ENCODE peak calls at places on chromosomes 4 and X, in five cellular contexts. One of them, this sample, is unnamed.

GRCh38 chr4:51830146-51830545 is 12.8 kb upstream of the DCUN1D4 start:
- DNase-seq in A549: no peak
- DNase-seq in CD8-positive, alpha-beta T cell: no peak
- DNase-seq in tibial artery: no peak
- DNase-seq in dorsolateral prefrontal cortex: no peak
- DNase-seq in this sample: no peak

GRCh38 chr4:153643406-153644016 is 40.6 kb upstream of the TLR2 start:
- DNase-seq in A549: peak
- DNase-seq in dorsolateral prefrontal cortex: no peak
- DNase-seq in tibial artery: no peak
- DNase-seq in CD8-positive, alpha-beta T cell: no peak
- DNase-seq in this sample: no peak

GRCh38 chr4:1052231-1052671 is 40.8 kb downstream of the FGFRL1 start:
- DNase-seq in dorsolateral prefrontal cortex: peak
- DNase-seq in CD8-positive, alpha-beta T cell: no peak
- DNase-seq in A549: no peak
- DNase-seq in tibial artery: peak
- DNase-seq in this sample: no peak

GRCh38 chr4:2272026-2272827 is 10.3 kb upstream of the MXD4 start:
- DNase-seq in tibial artery: no peak
- DNase-seq in CD8-positive, alpha-beta T cell: no peak
- DNase-seq in A549: no peak
- DNase-seq in dorsolateral prefrontal cortex: no peak
- DNase-seq in this sample: no peak

GRCh38 chr4:1855334-1856070 is 454 bp downstream of the LETM1 start:
- DNase-seq in CD8-positive, alpha-beta T cell: no peak
- DNase-seq in dorsolateral prefrontal cortex: no peak
- DNase-seq in A549: no peak
- DNase-seq in tibial artery: no peak
- DNase-seq in this sample: peak

GRCh38 chr4:153153339-153153851 is 50.8 kb upstream of the TRIM2 start:
- DNase-seq in tibial artery: no peak
- DNase-seq in CD8-positive, alpha-beta T cell: peak
- DNase-seq in A549: peak
- DNase-seq in dorsolateral prefrontal cortex: no peak
- DNase-seq in this sample: peak

GRCh38 chr4:168600796-168601583 is 104.1 kb downstream of the PALLD start:
- DNase-seq in dorsolateral prefrontal cortex: no peak
- DNase-seq in A549: no peak
- DNase-seq in tibial artery: no peak
- DNase-seq in CD8-positive, alpha-beta T cell: no peak
- DNase-seq in this sample: no peak

GRCh38 chrX:154313147-154313546 is 17.6 kb downstream of the TKTL1 start:
- DNase-seq in dorsolateral prefrontal cortex: no peak
- DNase-seq in tibial artery: no peak
- DNase-seq in A549: no peak
- DNase-seq in CD8-positive, alpha-beta T cell: no peak
- DNase-seq in this sample: no peak

GRCh38 chr4:38004887-38005286 is 44.7 kb downstream of the PTTG2 start:
- DNase-seq in dorsolateral prefrontal cortex: no peak
- DNase-seq in tibial artery: no peak
- DNase-seq in A549: no peak
- DNase-seq in CD8-positive, alpha-beta T cell: no peak
- DNase-seq in this sample: no peak

GRCh38 chr4:112099701-112100289 is 45.5 kb upstream of the FAM241A start:
- DNase-seq in tibial artery: no peak
- DNase-seq in dorsolateral prefrontal cortex: no peak
- DNase-seq in CD8-positive, alpha-beta T cell: no peak
- DNase-seq in A549: peak
- DNase-seq in this sample: no peak

GRCh38 chr4:38383646-38384121 is 280.3 kb upstream of the KLF3 start:
- DNase-seq in tibial artery: no peak
- DNase-seq in CD8-positive, alpha-beta T cell: no peak
- DNase-seq in A549: no peak
- DNase-seq in dorsolateral prefrontal cortex: no peak
- DNase-seq in this sample: no peak

GRCh38 chr4:177309525-177310371 is at the start of gene NEIL3:
- DNase-seq in tibial artery: peak
- DNase-seq in A549: peak
- DNase-seq in dorsolateral prefrontal cortex: peak
- DNase-seq in CD8-positive, alpha-beta T cell: peak
- DNase-seq in this sample: peak

GRCh38 chr4:70183168-70183939 is 12.2 kb upstream of the ODAM start:
- DNase-seq in CD8-positive, alpha-beta T cell: no peak
- DNase-seq in dorsolateral prefrontal cortex: no peak
- DNase-seq in tibial artery: no peak
- DNase-seq in A549: peak
- DNase-seq in this sample: no peak

GRCh38 chr4:17448689-17449088 is 63.2 kb downstream of the QDPR start:
- DNase-seq in tibial artery: no peak
- DNase-seq in CD8-positive, alpha-beta T cell: no peak
- DNase-seq in A549: no peak
- DNase-seq in dorsolateral prefrontal cortex: no peak
- DNase-seq in this sample: no peak

GRCh38 chr4:164700471-164700870 is 53.5 kb upstream of the SMIM31 start:
- DNase-seq in CD8-positive, alpha-beta T cell: no peak
- DNase-seq in A549: peak
- DNase-seq in dorsolateral prefrontal cortex: no peak
- DNase-seq in tibial artery: no peak
- DNase-seq in this sample: no peak

GRCh38 chr4:118994030-118994429 is 105.4 kb downstream of the SYNPO2 start:
- DNase-seq in tibial artery: no peak
- DNase-seq in dorsolateral prefrontal cortex: no peak
- DNase-seq in A549: no peak
- DNase-seq in CD8-positive, alpha-beta T cell: no peak
- DNase-seq in this sample: no peak

GRCh38 chr4:119000400-119000799 is 111.7 kb downstream of the SYNPO2 start:
- DNase-seq in dorsolateral prefrontal cortex: no peak
- DNase-seq in tibial artery: no peak
- DNase-seq in A549: no peak
- DNase-seq in CD8-positive, alpha-beta T cell: no peak
- DNase-seq in this sample: no peak

GRCh38 chr4:118997601-118998000 is 108.9 kb downstream of the SYNPO2 start:
- DNase-seq in A549: no peak
- DNase-seq in CD8-positive, alpha-beta T cell: no peak
- DNase-seq in dorsolateral prefrontal cortex: no peak
- DNase-seq in tibial artery: no peak
- DNase-seq in this sample: no peak

GRCh38 chr4:118995693-118996391 is 107.2 kb downstream of the SYNPO2 start:
- DNase-seq in dorsolateral prefrontal cortex: no peak
- DNase-seq in A549: no peak
- DNase-seq in tibial artery: no peak
- DNase-seq in CD8-positive, alpha-beta T cell: no peak
- DNase-seq in this sample: no peak

GRCh38 chr4:118999919-119000318 is 111.3 kb downstream of the SYNPO2 start:
- DNase-seq in tibial artery: no peak
- DNase-seq in dorsolateral prefrontal cortex: no peak
- DNase-seq in CD8-positive, alpha-beta T cell: no peak
- DNase-seq in A549: no peak
- DNase-seq in this sample: no peak
- H3K4me3 ChIP-seq in tibial artery: no peak
- H3K4me3 ChIP-seq in dorsolateral prefrontal cortex: no peak
- H3K4me3 ChIP-seq in CD8-positive, alpha-beta T cell: no peak
- H3K4me3 ChIP-seq in A549: no peak
- H3K4me3 ChIP-seq in this sample: no peak

GRCh38 chr4:7876096-7876993 is 63.3 kb downstream of the AFAP1 start:
- DNase-seq in CD8-positive, alpha-beta T cell: peak
- DNase-seq in tibial artery: no peak
- DNase-seq in dorsolateral prefrontal cortex: no peak
- DNase-seq in A549: peak
- DNase-seq in this sample: no peak
- TF ChIP-seq CTCF in CD8-positive, alpha-beta T cell: no peak
- TF ChIP-seq CTCF in tibial artery: no peak
- TF ChIP-seq CTCF in dorsolateral prefrontal cortex: no peak
- TF ChIP-seq CTCF in A549: peak
- TF ChIP-seq CTCF in this sample: no peak

DNA sequence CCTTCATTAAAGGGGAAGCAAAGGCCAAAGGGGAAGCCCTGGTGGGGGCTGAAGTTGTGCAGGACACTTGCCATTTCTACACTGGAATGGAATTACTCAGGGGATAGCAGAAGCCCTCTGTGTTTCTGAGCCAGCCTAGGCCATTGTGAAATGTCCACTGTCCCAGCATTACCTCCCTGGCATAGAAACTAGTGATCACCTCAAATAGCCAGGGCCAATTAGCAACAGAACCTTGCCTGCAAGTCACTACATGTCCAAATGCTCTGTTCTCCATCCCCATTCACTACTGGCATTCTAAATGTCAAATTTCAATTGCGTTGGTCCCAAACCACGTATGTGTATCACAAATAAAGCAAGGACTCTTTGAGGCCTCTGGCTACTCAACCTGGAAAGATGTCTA is 429.9 kb downstream of the AFF2 start:
- DNase-seq in tibial artery: no peak
- DNase-seq in A549: no peak
- DNase-seq in CD8-positive, alpha-beta T cell: no peak
- DNase-seq in dorsolateral prefrontal cortex: no peak
- DNase-seq in this sample: no peak
- H3K27ac ChIP-seq in tibial artery: no peak
- H3K27ac ChIP-seq in A549: no peak
- H3K27ac ChIP-seq in CD8-positive, alpha-beta T cell: no peak
- H3K27ac ChIP-seq in dorsolateral prefrontal cortex: no peak
- H3K27ac ChIP-seq in this sample: no peak

DNA sequence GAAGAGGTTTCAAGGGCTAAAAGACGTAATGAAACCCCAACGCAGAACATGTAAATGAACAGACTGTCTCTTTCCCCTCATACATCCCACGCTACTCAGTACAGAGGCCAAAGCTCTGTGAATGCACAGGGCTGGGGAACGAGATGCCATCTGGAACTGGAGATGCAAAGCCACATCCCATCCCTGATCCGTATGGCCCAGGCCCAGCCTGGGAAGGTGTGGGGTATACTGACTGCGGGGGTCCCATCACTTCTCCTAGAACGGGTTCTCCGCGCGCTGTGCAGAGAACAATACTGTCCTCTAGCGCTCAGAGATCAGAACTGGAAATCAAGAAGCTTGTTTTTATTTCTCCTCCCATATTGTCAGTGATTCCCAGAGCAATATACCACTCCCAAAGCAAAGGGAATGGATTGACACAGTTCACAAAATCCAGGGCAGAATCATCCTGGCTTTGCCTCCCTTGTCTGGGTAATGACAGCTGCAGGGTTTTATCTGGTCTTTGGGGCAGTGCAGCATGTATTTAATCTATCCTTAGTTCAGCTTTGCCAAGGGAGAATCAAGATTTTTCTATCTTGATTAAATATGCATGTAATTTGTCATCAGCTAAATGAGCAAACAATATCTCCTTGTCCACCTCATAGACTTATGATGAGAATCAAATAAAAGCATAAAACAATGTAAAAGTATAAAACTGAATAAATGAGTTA is 47.3 kb upstream of the TLR3 start:
- DNase-seq in tibial artery: no peak
- DNase-seq in CD8-positive, alpha-beta T cell: no peak
- DNase-seq in A549: peak
- DNase-seq in dorsolateral prefrontal cortex: peak
- DNase-seq in this sample: no peak
- H3K4me3 ChIP-seq in tibial artery: peak
- H3K4me3 ChIP-seq in CD8-positive, alpha-beta T cell: no peak
- H3K4me3 ChIP-seq in A549: no peak
- H3K4me3 ChIP-seq in dorsolateral prefrontal cortex: no peak
- H3K4me3 ChIP-seq in this sample: no peak

DNA sequence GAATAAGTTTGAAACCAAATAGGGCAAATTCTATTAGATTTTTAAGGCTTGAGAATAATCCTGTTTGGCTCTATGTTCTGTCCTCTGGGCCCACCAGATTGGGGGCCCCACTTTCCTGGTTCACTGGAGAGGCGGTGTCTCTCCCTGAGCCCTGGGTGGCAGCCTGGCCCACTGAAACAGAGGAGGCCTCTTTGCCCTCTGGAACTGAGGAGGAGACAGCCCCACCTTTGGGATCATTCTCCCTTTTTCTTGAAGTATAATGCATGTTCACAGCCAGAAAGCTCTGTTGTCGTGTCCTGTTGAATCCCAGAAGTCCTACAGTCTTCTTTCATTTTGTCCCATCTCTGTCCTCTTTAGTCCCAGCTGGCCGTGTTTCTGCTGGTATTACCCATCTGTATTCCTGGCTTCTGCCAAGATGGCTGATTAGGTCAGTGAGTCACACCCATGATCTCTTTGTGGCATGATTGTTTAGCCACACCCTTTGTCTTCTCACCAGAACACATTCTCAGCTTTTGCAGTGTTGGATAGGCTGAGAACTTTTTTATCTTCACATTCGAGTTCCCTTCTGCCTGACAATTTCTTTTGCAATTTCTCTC is 8.1 kb upstream of the TBC1D25 start:
- DNase-seq in tibial artery: no peak
- DNase-seq in CD8-positive, alpha-beta T cell: no peak
- DNase-seq in dorsolateral prefrontal cortex: no peak
- DNase-seq in A549: peak
- DNase-seq in this sample: no peak
- TF ChIP-seq CTCF in tibial artery: no peak
- TF ChIP-seq CTCF in CD8-positive, alpha-beta T cell: no peak
- TF ChIP-seq CTCF in dorsolateral prefrontal cortex: no peak
- TF ChIP-seq CTCF in A549: no peak
- TF ChIP-seq CTCF in this sample: no peak

DNA sequence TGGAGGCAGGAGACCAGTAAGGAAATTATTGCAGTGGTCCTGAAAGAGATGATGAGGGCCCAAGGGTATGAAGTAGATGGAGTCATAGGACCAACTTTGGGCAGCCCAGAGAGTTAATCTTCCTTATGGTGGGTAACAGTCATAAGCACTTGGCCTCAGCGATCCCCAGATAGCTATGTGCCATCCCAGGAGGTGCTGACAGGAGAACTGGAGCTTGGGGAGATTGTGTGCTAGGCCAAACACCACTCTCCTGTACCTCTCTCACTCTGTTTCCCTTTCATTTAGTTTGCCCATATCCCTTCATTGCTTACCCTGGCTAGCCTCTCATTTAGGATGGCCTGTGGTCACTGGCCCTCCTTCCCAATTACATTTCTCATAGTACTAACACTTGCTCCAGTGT is 60.0 kb downstream of the TMEM164 start:
- DNase-seq in A549: no peak
- DNase-seq in CD8-positive, alpha-beta T cell: no peak
- DNase-seq in tibial artery: no peak
- DNase-seq in dorsolateral prefrontal cortex: no peak
- DNase-seq in this sample: no peak
- H3K27ac ChIP-seq in A549: no peak
- H3K27ac ChIP-seq in CD8-positive, alpha-beta T cell: no peak
- H3K27ac ChIP-seq in tibial artery: no peak
- H3K27ac ChIP-seq in dorsolateral prefrontal cortex: no peak
- H3K27ac ChIP-seq in this sample: no peak

GRCh38 chrX:135522132-135522530 is 1.7 kb downstream of the INTS6L start:
- DNase-seq in A549: no peak
- DNase-seq in tibial artery: no peak
- DNase-seq in CD8-positive, alpha-beta T cell: no peak
- DNase-seq in dorsolateral prefrontal cortex: no peak
- DNase-seq in this sample: no peak

GRCh38 chrX:135520553-135521404 is at the start of gene INTS6L:
- DNase-seq in CD8-positive, alpha-beta T cell: peak
- DNase-seq in tibial artery: peak
- DNase-seq in A549: peak
- DNase-seq in dorsolateral prefrontal cortex: peak
- DNase-seq in this sample: peak

GRCh38 chrX:135520022-135520552 is 373 bp upstream of the INTS6L start:
- DNase-seq in CD8-positive, alpha-beta T cell: no peak
- DNase-seq in dorsolateral prefrontal cortex: no peak
- DNase-seq in A549: no peak
- DNase-seq in tibial artery: no peak
- DNase-seq in this sample: no peak

GRCh38 chrX:135522878-135523693 is 2.6 kb downstream of the INTS6L start:
- DNase-seq in CD8-positive, alpha-beta T cell: no peak
- DNase-seq in dorsolateral prefrontal cortex: no peak
- DNase-seq in tibial artery: no peak
- DNase-seq in A549: no peak
- DNase-seq in this sample: no peak

GRCh38 chrX:135521405-135522131 is 1.1 kb downstream of the INTS6L start:
- DNase-seq in A549: peak
- DNase-seq in dorsolateral prefrontal cortex: peak
- DNase-seq in CD8-positive, alpha-beta T cell: peak
- DNase-seq in tibial artery: peak
- DNase-seq in this sample: peak
- H3K4me3 ChIP-seq in A549: peak
- H3K4me3 ChIP-seq in dorsolateral prefrontal cortex: peak
- H3K4me3 ChIP-seq in CD8-positive, alpha-beta T cell: peak
- H3K4me3 ChIP-seq in tibial artery: peak
- H3K4me3 ChIP-seq in this sample: peak

This sample was measured in pancreas.